ENCODE peak calls at places on chromosome 3, in four cellular contexts. J is A549, F is H1, W is K562. O is an unnamed sample.

GRCh38 chr3:128378631-128379347 is 87.9 kb downstream of the DNAJB8 start:
- DNase-seq in J (no peak), F (no peak), W (no peak), O (no peak)

GRCh38 chr3:156688849-156689452 is 14.6 kb downstream of the TIPARP start:
- DNase-seq in J (no peak), F (no peak), W (no peak), O (no peak)

GRCh38 chr3:73037369-73037699 is 24.1 kb upstream of the EBLN2 start:
- DNase-seq in J (no peak), F (no peak), W (no peak), O (peak; percentile 10)

GRCh38 chr3:65831733-65832425 is 206.8 kb downstream of the MAGI1 start:
- DNase-seq in J (no peak), F (no peak), W (no peak), O (peak; percentile 56)

GRCh38 chr3:5787863-5788488 is 600.5 kb downstream of the EDEM1 start:
- DNase-seq in J (peak; percentile 24), F (peak; percentile 7), W (peak; percentile 30), O (no peak)

GRCh38 chr3:158205324-158205723 is 95.4 kb downstream of the RSRC1 start:
- DNase-seq in J (no peak), F (no peak), W (no peak), O (no peak)

GRCh38 chr3:64450396-64450956 is 225.2 kb upstream of the PRICKLE2 start:
- DNase-seq in J (no peak), F (no peak), W (no peak), O (no peak)

GRCh38 chr3:127639173-127640030 is 10.4 kb downstream of the PODXL2 start:
- DNase-seq in J (no peak), F (no peak), W (no peak), O (no peak)

GRCh38 chr3:184145120-184145524 is 10.0 kb downstream of the EIF2B5 start:
- DNase-seq in J (peak; percentile 53), F (no peak), W (peak; percentile 53), O (peak; percentile 49)

GRCh38 chr3:147191795-147192385 is 214.5 kb downstream of the ZIC4 start:
- DNase-seq in J (peak; percentile 6), F (no peak), W (peak; percentile 44), O (peak; percentile 64)

GRCh38 chr3:45135959-45136358 is 10.2 kb downstream of the CDCP1 start:
- DNase-seq in J (no peak), F (no peak), W (peak; percentile 89), O (no peak)

GRCh38 chr3:171173732-171174131 is 147.2 kb upstream of the SLC2A2 start:
- DNase-seq in J (no peak), F (no peak), W (no peak), O (no peak)

GRCh38 chr3:13477946-13478345 is 2.2 kb upstream of the HDAC11 start:
- DNase-seq in J (no peak), F (no peak), W (peak; percentile 56), O (peak; percentile 49)

GRCh38 chr3:72255736-72256559 is 471.0 kb upstream of the PROK2 start:
- DNase-seq in J (no peak), F (no peak), W (no peak), O (no peak)

GRCh38 chr3:155727836-155728235 is 17.0 kb downstream of the PLCH1 start:
- DNase-seq in J (no peak), F (no peak), W (no peak), O (no peak)

GRCh38 chr3:143896486-143896885 is 48.2 kb upstream of the SLC9A9 start:
- DNase-seq in J (no peak), F (no peak), W (no peak), O (no peak)

GRCh38 chr3:11230125-11230524 is 42.1 kb upstream of the ATG7 start:
- DNase-seq in J (no peak), F (no peak), W (no peak), O (no peak)

GRCh38 chr3:36065321-36065720 is 315.0 kb upstream of the STAC start:
- DNase-seq in J (no peak), F (no peak), W (no peak), O (no peak)

GRCh38 chr3:73656241-73656890 is 31.6 kb upstream of the PDZRN3 start:
- DNase-seq in J (no peak), F (no peak), W (no peak), O (no peak)

GRCh38 chr3:145628211-145628610 is 532.8 kb downstream of the PLOD2 start:
- DNase-seq in J (no peak), F (no peak), W (no peak), O (no peak)

GRCh38 chr3:183202004-183202722 is 39.6 kb upstream of the LAMP3 start:
- DNase-seq in J (no peak), F (no peak), W (no peak), O (no peak)

GRCh38 chr3:141754032-141754431 is 9.2 kb upstream of the GRK7 start:
- DNase-seq in J (no peak), F (no peak), W (no peak), O (no peak)

GRCh38 chr3:149401215-149401925 is 23.9 kb upstream of the TM4SF1 start:
- DNase-seq in J (no peak), F (no peak), W (no peak), O (peak; percentile 97)

GRCh38 chr3:17500618-17501017 is 241.8 kb downstream of the TBC1D5 start:
- DNase-seq in J (no peak), F (no peak), W (no peak), O (no peak)

GRCh38 chr3:174862101-174862500 is 3.0 kb downstream of the NAALADL2 start:
- DNase-seq in J (peak; percentile 0), F (peak; percentile 17), W (no peak), O (peak; percentile 1)

GRCh38 chr3:22241110-22241509 is 490.1 kb upstream of the ZNF385D start:
- DNase-seq in J (no peak), F (no peak), W (no peak), O (no peak)

GRCh38 chr3:129624347-129625070 is 18.0 kb upstream of the PLXND1 start:
- DNase-seq in J (no peak), F (no peak), W (no peak), O (no peak)

GRCh38 chr3:126440709-126440995 is 35.0 kb downstream of the ZXDC start:
- DNase-seq in J (no peak), F (no peak), W (no peak), O (no peak)

GRCh38 chr3:140821493-140821892 is 120.1 kb upstream of the SLC25A36 start:
- DNase-seq in J (no peak), F (no peak), W (no peak), O (no peak)

GRCh38 chr3:175526609-175527280 is 667.6 kb downstream of the NAALADL2 start:
- DNase-seq in J (no peak), F (no peak), W (no peak), O (no peak)

GRCh38 chr3:127694467-127695215 is 21.9 kb downstream of the ABTB1 start:
- DNase-seq in J (peak; percentile 60), F (no peak), W (no peak), O (peak; percentile 57)

GRCh38 chr3:66140763-66141372 is 79.9 kb upstream of the SLC25A26 start:
- DNase-seq in J (no peak), F (no peak), W (no peak), O (no peak)

GRCh38 chr3:16811950-16812349 is 72.8 kb upstream of the PLCL2 start:
- DNase-seq in J (no peak), F (no peak), W (no peak), O (no peak)

GRCh38 chr3:128072454-128073184 is 20.4 kb downstream of the SEC61A1 start:
- DNase-seq in J (no peak), F (no peak), W (no peak), O (no peak)

GRCh38 chr3:173688216-173688842 is 290.8 kb downstream of the NLGN1 start:
- DNase-seq in J (no peak), F (no peak), W (no peak), O (no peak)

GRCh38 chr3:101950510-101950909 is 101.2 kb downstream of the NFKBIZ start:
- DNase-seq in J (no peak), F (no peak), W (no peak), O (no peak)

GRCh38 chr3:13891492-13892073 is 11.7 kb upstream of the WNT7A start:
- DNase-seq in J (no peak), F (no peak), W (peak; percentile 58), O (no peak)

GRCh38 chr3:131977363-131977762 is 57.5 kb downstream of the CPNE4 start:
- DNase-seq in J (no peak), F (no peak), W (no peak), O (no peak)

DNA sequence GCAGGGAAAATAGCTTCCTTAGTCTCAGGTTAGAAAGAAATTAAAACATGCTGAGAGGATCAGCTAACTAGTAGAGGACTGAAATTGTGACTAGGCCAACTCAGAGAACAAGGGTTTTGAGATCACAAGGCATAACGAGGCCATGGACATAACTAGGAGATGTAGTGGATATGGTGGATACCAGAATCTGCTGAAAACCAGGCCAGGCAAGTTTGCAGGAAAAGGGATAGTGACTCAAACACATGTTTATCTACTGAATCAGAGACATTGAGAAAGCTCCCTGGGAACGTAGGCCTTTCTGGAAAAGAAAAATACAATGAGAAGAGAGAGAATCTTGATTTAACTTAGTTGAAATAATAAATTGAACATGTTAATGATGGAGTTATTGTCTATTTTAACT is 326.5 kb upstream of the GBE1 start:
- DNase-seq in J (no peak), F (no peak), W (no peak), O (peak; percentile 3)
- TF ChIP-seq PHF8 in J (no peak), F (no peak), W (no peak), O (no peak)

GRCh38 chr3:49864505-49864904 is 5.2 kb downstream of the CAMKV start:
- DNase-seq in J (no peak), F (no peak), W (no peak), O (no peak)
- TF ChIP-seq POLR2A in J (no peak), F (no peak), W (no peak), O (no peak)

GRCh38 chr3:113773381-113773780 is 26.5 kb downstream of the ATP6V1A start:
- DNase-seq in J (no peak), F (no peak), W (no peak), O (no peak)
- TF ChIP-seq PHF8 in J (no peak), F (no peak), W (no peak), O (no peak)

GRCh38 chr3:113698891-113699465 is 2.5 kb upstream of the USF3 start:
- DNase-seq in J (no peak), F (no peak), W (peak; percentile 11), O (no peak)
- TF ChIP-seq POLR2A in J (peak; percentile 7), F (no peak), W (no peak), O (no peak)

DNA sequence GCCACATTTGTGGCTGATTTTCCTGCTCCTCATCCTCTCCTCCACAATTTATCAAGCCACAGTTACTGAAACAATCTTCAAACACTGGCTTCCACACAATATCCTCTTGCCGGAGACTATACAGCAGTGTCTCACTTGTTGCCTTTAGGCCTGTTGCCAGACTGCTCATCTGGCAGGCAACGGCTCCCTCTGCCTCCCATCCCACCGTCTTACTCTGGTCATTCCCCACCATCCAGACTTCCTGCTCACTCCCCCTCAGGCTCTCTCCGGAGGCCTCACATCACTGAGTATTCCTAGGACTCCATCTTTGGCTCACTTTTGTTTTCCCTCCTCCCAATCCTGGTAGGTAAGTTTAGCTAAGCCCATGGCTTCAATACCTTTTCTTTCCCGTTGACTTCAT is 301.9 kb downstream of the IL20RB start:
- DNase-seq in J (no peak), F (peak; percentile 13), W (no peak), O (no peak)
- TF ChIP-seq PHF8 in J (no peak), F (no peak), W (no peak), O (no peak)

O was measured in HepG2.